ENCODE peak calls at places on chromosomes 13 and 19, in nine cellular contexts. One of them, this sample, is unnamed.

GRCh38 chr13:23868521-23868920 is 20.7 kb downstream of the MIPEP start:
- DNase-seq in pancreas: no peak
- DNase-seq in psoas muscle: no peak
- DNase-seq in naive thymus-derived CD4-positive, alpha-beta T cell: no peak
- DNase-seq in breast epithelium: no peak
- DNase-seq in left ventricle myocardium inferior: no peak
- DNase-seq in AG09309: peak
- DNase-seq in brain microvascular endothelial cell: peak
- DNase-seq in AG04450: peak
- DNase-seq in this sample: no peak

GRCh38 chr13:107342747-107343146 is 774.8 kb upstream of the ARGLU1 start:
- DNase-seq in pancreas: no peak
- DNase-seq in psoas muscle: no peak
- DNase-seq in naive thymus-derived CD4-positive, alpha-beta T cell: no peak
- DNase-seq in breast epithelium: no peak
- DNase-seq in left ventricle myocardium inferior: no peak
- DNase-seq in AG09309: no peak
- DNase-seq in brain microvascular endothelial cell: no peak
- DNase-seq in AG04450: no peak
- DNase-seq in this sample: no peak

GRCh38 chr13:54640719-54641118 is 1612.1 kb downstream of the OLFM4 start:
- DNase-seq in pancreas: no peak
- DNase-seq in psoas muscle: no peak
- DNase-seq in naive thymus-derived CD4-positive, alpha-beta T cell: no peak
- DNase-seq in breast epithelium: no peak
- DNase-seq in left ventricle myocardium inferior: no peak
- DNase-seq in AG09309: no peak
- DNase-seq in brain microvascular endothelial cell: no peak
- DNase-seq in AG04450: no peak
- DNase-seq in this sample: no peak

GRCh38 chr19:39696418-39696817 is 7.9 kb upstream of the LGALS14 start:
- DNase-seq in pancreas: no peak
- DNase-seq in psoas muscle: no peak
- DNase-seq in naive thymus-derived CD4-positive, alpha-beta T cell: no peak
- DNase-seq in breast epithelium: no peak
- DNase-seq in left ventricle myocardium inferior: no peak
- DNase-seq in AG09309: no peak
- DNase-seq in brain microvascular endothelial cell: no peak
- DNase-seq in AG04450: no peak
- DNase-seq in this sample: no peak

GRCh38 chr13:77267362-77267761 is 59.5 kb downstream of the MYCBP2 start:
- DNase-seq in pancreas: no peak
- DNase-seq in psoas muscle: no peak
- DNase-seq in naive thymus-derived CD4-positive, alpha-beta T cell: no peak
- DNase-seq in breast epithelium: no peak
- DNase-seq in left ventricle myocardium inferior: no peak
- DNase-seq in AG09309: no peak
- DNase-seq in brain microvascular endothelial cell: no peak
- DNase-seq in AG04450: no peak
- DNase-seq in this sample: no peak

GRCh38 chr13:51212808-51213728 is 9.1 kb upstream of the FAM124A start:
- DNase-seq in pancreas: no peak
- DNase-seq in psoas muscle: no peak
- DNase-seq in naive thymus-derived CD4-positive, alpha-beta T cell: no peak
- DNase-seq in breast epithelium: no peak
- DNase-seq in left ventricle myocardium inferior: no peak
- DNase-seq in AG09309: no peak
- DNase-seq in brain microvascular endothelial cell: no peak
- DNase-seq in AG04450: no peak
- DNase-seq in this sample: no peak

GRCh38 chr13:37621811-37622361 is 23.3 kb upstream of the POSTN start:
- DNase-seq in pancreas: no peak
- DNase-seq in psoas muscle: no peak
- DNase-seq in naive thymus-derived CD4-positive, alpha-beta T cell: no peak
- DNase-seq in breast epithelium: no peak
- DNase-seq in left ventricle myocardium inferior: no peak
- DNase-seq in AG09309: peak
- DNase-seq in brain microvascular endothelial cell: no peak
- DNase-seq in AG04450: peak
- DNase-seq in this sample: no peak

GRCh38 chr19:28065026-28065425 is 1147.9 kb downstream of the UQCRFS1 start:
- DNase-seq in pancreas: no peak
- DNase-seq in psoas muscle: no peak
- DNase-seq in naive thymus-derived CD4-positive, alpha-beta T cell: no peak
- DNase-seq in breast epithelium: no peak
- DNase-seq in left ventricle myocardium inferior: no peak
- DNase-seq in AG09309: no peak
- DNase-seq in brain microvascular endothelial cell: no peak
- DNase-seq in AG04450: no peak
- DNase-seq in this sample: no peak

GRCh38 chr19:21256722-21257121 is 72.5 kb downstream of the ZNF708 start:
- DNase-seq in pancreas: no peak
- DNase-seq in psoas muscle: no peak
- DNase-seq in naive thymus-derived CD4-positive, alpha-beta T cell: no peak
- DNase-seq in breast epithelium: no peak
- DNase-seq in left ventricle myocardium inferior: no peak
- DNase-seq in AG09309: no peak
- DNase-seq in brain microvascular endothelial cell: peak
- DNase-seq in AG04450: no peak
- DNase-seq in this sample: no peak

GRCh38 chr19:3034845-3035541 is 5.9 kb upstream of the TLE2 start:
- DNase-seq in pancreas: no peak
- DNase-seq in psoas muscle: no peak
- DNase-seq in naive thymus-derived CD4-positive, alpha-beta T cell: no peak
- DNase-seq in breast epithelium: peak
- DNase-seq in left ventricle myocardium inferior: no peak
- DNase-seq in AG09309: no peak
- DNase-seq in brain microvascular endothelial cell: no peak
- DNase-seq in AG04450: no peak
- DNase-seq in this sample: no peak

GRCh38 chr13:112802808-112803207 is 113.0 kb downstream of the ATP11A start:
- DNase-seq in pancreas: no peak
- DNase-seq in psoas muscle: no peak
- DNase-seq in naive thymus-derived CD4-positive, alpha-beta T cell: no peak
- DNase-seq in breast epithelium: no peak
- DNase-seq in left ventricle myocardium inferior: no peak
- DNase-seq in AG09309: no peak
- DNase-seq in brain microvascular endothelial cell: no peak
- DNase-seq in AG04450: no peak
- DNase-seq in this sample: no peak

GRCh38 chr13:35557475-35557874 is 81.0 kb upstream of the MAB21L1 start:
- DNase-seq in pancreas: no peak
- DNase-seq in psoas muscle: no peak
- DNase-seq in naive thymus-derived CD4-positive, alpha-beta T cell: no peak
- DNase-seq in breast epithelium: no peak
- DNase-seq in left ventricle myocardium inferior: no peak
- DNase-seq in AG09309: no peak
- DNase-seq in brain microvascular endothelial cell: no peak
- DNase-seq in AG04450: no peak
- DNase-seq in this sample: no peak

GRCh38 chr13:35554972-35555623 is 78.6 kb upstream of the MAB21L1 start:
- DNase-seq in pancreas: no peak
- DNase-seq in psoas muscle: no peak
- DNase-seq in naive thymus-derived CD4-positive, alpha-beta T cell: no peak
- DNase-seq in breast epithelium: no peak
- DNase-seq in left ventricle myocardium inferior: no peak
- DNase-seq in AG09309: no peak
- DNase-seq in brain microvascular endothelial cell: no peak
- DNase-seq in AG04450: no peak
- DNase-seq in this sample: no peak

GRCh38 chr13:35549481-35549880 is 73.0 kb upstream of the MAB21L1 start:
- DNase-seq in pancreas: no peak
- DNase-seq in psoas muscle: no peak
- DNase-seq in naive thymus-derived CD4-positive, alpha-beta T cell: no peak
- DNase-seq in breast epithelium: no peak
- DNase-seq in left ventricle myocardium inferior: no peak
- DNase-seq in AG09309: peak
- DNase-seq in brain microvascular endothelial cell: peak
- DNase-seq in AG04450: no peak
- DNase-seq in this sample: peak

GRCh38 chr13:35548790-35549189 is 72.3 kb upstream of the MAB21L1 start:
- DNase-seq in pancreas: no peak
- DNase-seq in psoas muscle: no peak
- DNase-seq in naive thymus-derived CD4-positive, alpha-beta T cell: no peak
- DNase-seq in breast epithelium: no peak
- DNase-seq in left ventricle myocardium inferior: no peak
- DNase-seq in AG09309: no peak
- DNase-seq in brain microvascular endothelial cell: no peak
- DNase-seq in AG04450: no peak
- DNase-seq in this sample: no peak

DNA sequence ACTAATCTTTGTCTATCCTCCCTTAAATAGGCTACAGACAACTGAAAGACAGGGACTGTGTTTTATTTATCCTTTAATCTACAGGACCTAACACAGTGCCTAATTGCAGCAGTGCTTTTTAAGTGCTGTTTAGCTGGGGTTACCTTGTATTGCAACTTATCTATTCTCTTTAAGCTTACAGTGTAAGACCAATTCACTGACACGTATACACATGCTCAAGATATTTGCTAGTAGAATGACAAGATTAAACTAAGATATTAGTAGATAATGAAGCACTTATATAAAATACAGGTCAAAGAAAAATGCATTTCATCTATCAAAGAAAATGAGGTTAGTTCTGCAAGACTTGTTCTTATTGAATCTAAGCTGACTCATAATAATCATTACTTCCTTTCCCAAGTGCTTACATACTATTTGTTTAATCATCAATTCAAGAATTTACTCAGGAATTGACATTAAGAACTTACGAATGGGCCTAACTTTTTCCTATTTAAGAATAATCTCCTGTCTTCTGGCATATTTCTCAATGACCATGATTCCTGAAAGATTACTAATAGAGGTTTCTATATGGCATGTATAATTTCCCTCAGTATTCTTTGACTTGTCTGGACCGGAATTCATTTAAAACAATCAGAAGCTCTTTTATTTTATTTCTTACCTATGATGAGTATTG is 75.8 kb upstream of the MAB21L1 start:
- DNase-seq in pancreas: no peak
- DNase-seq in psoas muscle: no peak
- DNase-seq in naive thymus-derived CD4-positive, alpha-beta T cell: no peak
- DNase-seq in breast epithelium: no peak
- DNase-seq in left ventricle myocardium inferior: no peak
- DNase-seq in AG09309: no peak
- DNase-seq in brain microvascular endothelial cell: no peak
- DNase-seq in AG04450: no peak
- DNase-seq in this sample: no peak
- H3K4me3 ChIP-seq in pancreas: no peak
- H3K4me3 ChIP-seq in psoas muscle: no peak
- H3K4me3 ChIP-seq in naive thymus-derived CD4-positive, alpha-beta T cell: no peak
- H3K4me3 ChIP-seq in breast epithelium: no peak
- H3K4me3 ChIP-seq in left ventricle myocardium inferior: no peak
- H3K4me3 ChIP-seq in AG09309: no peak
- H3K4me3 ChIP-seq in brain microvascular endothelial cell: no peak
- H3K4me3 ChIP-seq in AG04450: no peak
- H3K4me3 ChIP-seq in this sample: no peak

GRCh38 chr19:55069137-55069858 is 6.3 kb upstream of the RDH13 start:
- DNase-seq in pancreas: no peak
- DNase-seq in psoas muscle: peak
- DNase-seq in naive thymus-derived CD4-positive, alpha-beta T cell: no peak
- DNase-seq in breast epithelium: peak
- DNase-seq in left ventricle myocardium inferior: no peak
- DNase-seq in AG09309: no peak
- DNase-seq in brain microvascular endothelial cell: no peak
- DNase-seq in AG04450: no peak
- DNase-seq in this sample: no peak
- H3K4me3 ChIP-seq in pancreas: peak
- H3K4me3 ChIP-seq in psoas muscle: no peak
- H3K4me3 ChIP-seq in naive thymus-derived CD4-positive, alpha-beta T cell: no peak
- H3K4me3 ChIP-seq in breast epithelium: no peak
- H3K4me3 ChIP-seq in left ventricle myocardium inferior: peak
- H3K4me3 ChIP-seq in AG09309: no peak
- H3K4me3 ChIP-seq in brain microvascular endothelial cell: no peak
- H3K4me3 ChIP-seq in AG04450: no peak
- H3K4me3 ChIP-seq in this sample: peak

GRCh38 chr19:50778906-50779430 is 8.7 kb downstream of the GPR32 start:
- DNase-seq in pancreas: no peak
- DNase-seq in psoas muscle: no peak
- DNase-seq in naive thymus-derived CD4-positive, alpha-beta T cell: no peak
- DNase-seq in breast epithelium: no peak
- DNase-seq in left ventricle myocardium inferior: no peak
- DNase-seq in AG09309: no peak
- DNase-seq in brain microvascular endothelial cell: no peak
- DNase-seq in AG04450: no peak
- DNase-seq in this sample: no peak

GRCh38 chr19:50779504-50780457 is 9.5 kb downstream of the GPR32 start:
- DNase-seq in pancreas: no peak
- DNase-seq in psoas muscle: no peak
- DNase-seq in naive thymus-derived CD4-positive, alpha-beta T cell: no peak
- DNase-seq in breast epithelium: no peak
- DNase-seq in left ventricle myocardium inferior: no peak
- DNase-seq in AG09309: no peak
- DNase-seq in brain microvascular endothelial cell: no peak
- DNase-seq in AG04450: no peak
- DNase-seq in this sample: no peak

GRCh38 chr19:50776131-50776530 is 5.9 kb downstream of the GPR32 start:
- DNase-seq in pancreas: no peak
- DNase-seq in psoas muscle: no peak
- DNase-seq in naive thymus-derived CD4-positive, alpha-beta T cell: no peak
- DNase-seq in breast epithelium: no peak
- DNase-seq in left ventricle myocardium inferior: no peak
- DNase-seq in AG09309: no peak
- DNase-seq in brain microvascular endothelial cell: no peak
- DNase-seq in AG04450: no peak
- DNase-seq in this sample: no peak

GRCh38 chr19:50777830-50778303 is 7.6 kb downstream of the GPR32 start:
- DNase-seq in pancreas: no peak
- DNase-seq in psoas muscle: no peak
- DNase-seq in naive thymus-derived CD4-positive, alpha-beta T cell: no peak
- DNase-seq in breast epithelium: no peak
- DNase-seq in left ventricle myocardium inferior: no peak
- DNase-seq in AG09309: no peak
- DNase-seq in brain microvascular endothelial cell: peak
- DNase-seq in AG04450: no peak
- DNase-seq in this sample: no peak

DNA sequence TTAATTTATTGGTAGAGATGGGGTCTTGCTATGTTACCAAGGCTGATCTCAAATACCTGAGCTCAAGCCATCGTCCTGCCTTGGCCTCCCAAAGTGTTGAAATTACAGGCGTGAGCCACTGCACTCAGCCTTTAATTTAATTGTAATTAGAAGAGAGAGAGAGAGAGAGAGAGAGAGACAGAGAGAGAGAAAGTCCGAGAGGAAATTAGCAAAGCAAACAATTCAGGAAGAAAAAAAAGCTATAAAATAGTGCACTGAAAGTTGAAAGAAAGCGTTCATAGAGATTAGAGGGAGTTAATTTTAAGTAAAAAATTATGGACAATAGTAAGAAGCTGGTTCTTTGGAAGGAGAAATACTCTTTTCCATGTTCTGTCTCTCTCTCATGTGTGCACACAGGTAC is 7.0 kb downstream of the GPR32 start:
- DNase-seq in pancreas: no peak
- DNase-seq in psoas muscle: no peak
- DNase-seq in naive thymus-derived CD4-positive, alpha-beta T cell: no peak
- DNase-seq in breast epithelium: no peak
- DNase-seq in left ventricle myocardium inferior: no peak
- DNase-seq in AG09309: no peak
- DNase-seq in brain microvascular endothelial cell: no peak
- DNase-seq in AG04450: no peak
- DNase-seq in this sample: no peak
- H3K4me3 ChIP-seq in pancreas: no peak
- H3K4me3 ChIP-seq in psoas muscle: no peak
- H3K4me3 ChIP-seq in naive thymus-derived CD4-positive, alpha-beta T cell: no peak
- H3K4me3 ChIP-seq in breast epithelium: no peak
- H3K4me3 ChIP-seq in left ventricle myocardium inferior: no peak
- H3K4me3 ChIP-seq in AG09309: no peak
- H3K4me3 ChIP-seq in brain microvascular endothelial cell: no peak
- H3K4me3 ChIP-seq in AG04450: no peak
- H3K4me3 ChIP-seq in this sample: no peak

GRCh38 chr19:6181119-6181518 is 45.7 kb downstream of the ACSBG2 start:
- DNase-seq in pancreas: no peak
- DNase-seq in psoas muscle: no peak
- DNase-seq in naive thymus-derived CD4-positive, alpha-beta T cell: no peak
- DNase-seq in breast epithelium: no peak
- DNase-seq in left ventricle myocardium inferior: no peak
- DNase-seq in AG09309: no peak
- DNase-seq in brain microvascular endothelial cell: no peak
- DNase-seq in AG04450: no peak
- DNase-seq in this sample: no peak
- H3K4me3 ChIP-seq in pancreas: no peak
- H3K4me3 ChIP-seq in psoas muscle: no peak
- H3K4me3 ChIP-seq in naive thymus-derived CD4-positive, alpha-beta T cell: no peak
- H3K4me3 ChIP-seq in breast epithelium: no peak
- H3K4me3 ChIP-seq in left ventricle myocardium inferior: no peak
- H3K4me3 ChIP-seq in AG09309: no peak
- H3K4me3 ChIP-seq in brain microvascular endothelial cell: no peak
- H3K4me3 ChIP-seq in AG04450: no peak
- H3K4me3 ChIP-seq in this sample: no peak